ENCODE peak calls at places on chromosomes 11 and 22, in four cellular contexts. J is NCI-H524, S is epithelial cell of esophagus, X is NCI-H1092 treated with DMSO at 0.1 percent for 48 hours. N is an unnamed sample.

GRCh38 chr22:26172389-26172990 is 3.2 kb downstream of the SEZ6L start:
- DNase-seq in X (peak), J (peak), S (peak), N (peak)

GRCh38 chr11:85170184-85170583 is 457.0 kb downstream of the DLG2 start:
- DNase-seq in S (peak), X (no peak), J (no peak), N (peak)

GRCh38 chr11:10540546-10540914 is 457 bp downstream of the RNF141 start:
- DNase-seq in S (peak), J (peak), X (peak), N (peak)

GRCh38 chr22:19643448-19644313 is 70.6 kb upstream of the SEPTIN5 start:
- DNase-seq in J (no peak), X (no peak), S (no peak), N (no peak)

GRCh38 chr11:13333456-13333957 is 55.9 kb downstream of the BMAL1 start:
- DNase-seq in X (no peak), S (peak), J (no peak), N (peak)

GRCh38 chr22:27866136-27867091 is 52.6 kb downstream of the PITPNB start:
- DNase-seq in S (peak), J (no peak), X (no peak), N (peak)

GRCh38 chr11:9263840-9264380 is 1.2 kb downstream of the DENND5A start:
- DNase-seq in S (no peak), J (no peak), X (no peak), N (peak)

GRCh38 chr11:106086135-106086534 is 8.7 kb downstream of the AASDHPPT start:
- DNase-seq in X (no peak), J (no peak), S (no peak), N (no peak)

GRCh38 chr11:122696662-122697061 is 41.1 kb downstream of the UBASH3B start:
- DNase-seq in S (no peak), J (no peak), X (no peak), N (no peak)

GRCh38 chr11:86517557-86517956 is 142.9 kb downstream of the CCDC81 start:
- DNase-seq in J (no peak), X (no peak), S (no peak), N (no peak)